ENCODE peak calls at places on chromosomes 3 and 15, in eight cellular contexts. H is fibroblast of mammary gland; W is sigmoid colon; O is fibroblast of the conjunctiva; Z is activated naive CD4-positive, alpha-beta T cell; S is glomerular endothelial cell; K is BJ; B is non-pigmented ciliary epithelial cell. X is an unnamed sample.

GRCh38 chr3:81378552-81379288 is 382.7 kb downstream of the GBE1 start:
- DNase-seq in H (no peak), W (no peak), O (no peak), Z (no peak), S (no peak), K (no peak), B (no peak), X (no peak)

GRCh38 chr3:171775943-171776342 is 34.3 kb downstream of the PLD1 start:
- DNase-seq in H (no peak), W (no peak), O (no peak), Z (no peak), S (no peak), K (no peak), B (no peak), X (no peak)

GRCh38 chr3:192237992-192238608 is 489.2 kb downstream of the FGF12 start:
- DNase-seq in H (no peak), W (no peak), O (no peak), Z (no peak), S (no peak), K (no peak), B (no peak), X (no peak)

GRCh38 chr3:123008808-123009207 is 18.8 kb downstream of the SEMA5B start:
- DNase-seq in H (no peak), W (no peak), O (no peak), Z (no peak), S (no peak), K (no peak), B (no peak), X (no peak)

GRCh38 chr15:59137566-59137965 is 32.6 kb downstream of the CCNB2 start:
- DNase-seq in H (no peak), W (no peak), O (no peak), Z (no peak), S (no peak), K (no peak), B (no peak), X (no peak)

GRCh38 chr15:56871180-56871579 is 47.3 kb upstream of the TCF12 start:
- DNase-seq in H (peak; percentile 79), W (no peak), O (peak; percentile 49), Z (no peak), S (peak; percentile 84), K (peak; percentile 41), B (peak; percentile 46), X (peak; percentile 66)

GRCh38 chr15:85518979-85519761 is 138.8 kb downstream of the AKAP13 start:
- DNase-seq in H (no peak), W (no peak), O (no peak), Z (no peak), S (no peak), K (no peak), B (no peak), X (peak; percentile 63)

GRCh38 chr3:27485853-27486252 is 1.7 kb upstream of the SLC4A7 start:
- DNase-seq in H (no peak), W (no peak), O (no peak), Z (no peak), S (no peak), K (no peak), B (no peak), X (no peak)

GRCh38 chr3:102525624-102526023 is 90.8 kb downstream of the ZPLD1 start:
- DNase-seq in H (no peak), W (no peak), O (no peak), Z (no peak), S (no peak), K (no peak), B (no peak), X (no peak)

GRCh38 chr15:89034305-89034704 is 54.0 kb upstream of the ABHD2 start:
- DNase-seq in H (peak; percentile 78), W (no peak), O (no peak), Z (no peak), S (no peak), K (no peak), B (no peak), X (no peak)

GRCh38 chr3:52440249-52440551 is 4.7 kb downstream of the SEMA3G start:
- DNase-seq in H (no peak), W (peak; percentile 49), O (no peak), Z (no peak), S (no peak), K (no peak), B (no peak), X (no peak)

GRCh38 chr3:186200746-186201145 is 91.9 kb upstream of the ETV5 start:
- DNase-seq in H (no peak), W (no peak), O (no peak), Z (no peak), S (no peak), K (no peak), B (no peak), X (no peak)

GRCh38 chr3:142019794-142020320 is 129.5 kb downstream of the TFDP2 start:
- DNase-seq in H (peak; percentile 7), W (no peak), O (no peak), Z (no peak), S (no peak), K (no peak), B (no peak), X (no peak)

GRCh38 chr3:23002846-23003800 is 200.0 kb upstream of the UBE2E2 start:
- DNase-seq in H (peak; percentile 45), W (no peak), O (no peak), Z (no peak), S (no peak), K (no peak), B (no peak), X (no peak)

GRCh38 chr15:25244731-25245585 is 193.9 kb downstream of the UBE3A start:
- DNase-seq in H (no peak), W (no peak), O (no peak), Z (no peak), S (no peak), K (no peak), B (no peak), X (no peak)

GRCh38 chr3:188169826-188170455 is 16.0 kb downstream of the LPP start:
- DNase-seq in H (peak; percentile 53), W (peak; percentile 79), O (no peak), Z (no peak), S (no peak), K (no peak), B (no peak), X (no peak)

GRCh38 chr15:46567968-46568367 is 933.1 kb downstream of the SQOR start:
- DNase-seq in H (no peak), W (no peak), O (no peak), Z (no peak), S (no peak), K (no peak), B (no peak), X (no peak)

GRCh38 chr3:72271215-72271614 is 486.3 kb upstream of the PROK2 start:
- DNase-seq in H (no peak), W (no peak), O (no peak), Z (no peak), S (no peak), K (no peak), B (no peak), X (no peak)

GRCh38 chr3:58798312-58798711 is 131.7 kb upstream of the FAM3D start:
- DNase-seq in H (no peak), W (no peak), O (no peak), Z (no peak), S (no peak), K (no peak), B (no peak), X (no peak)

X was measured in fibroblast of villous mesenchyme.